ENCODE peak calls at places on chromosome 14, in eight cellular contexts. One of them, this sample, is unnamed.
A peak's percentile ranks its signal among the peaks of the same experiment; 100 is the strongest.

GRCh38 chr14:61226015-61226654 is 55.0 kb downstream of the TMEM30B start:
- DNase-seq in tibial nerve: no peak
- DNase-seq in heart left ventricle: no peak
- DNase-seq in cardiac fibroblast: no peak
- DNase-seq in thoracic aorta: no peak
- DNase-seq in PC-3: no peak
- DNase-seq in ovary: no peak
- DNase-seq in right atrium auricular region: no peak
- DNase-seq in this sample: no peak

GRCh38 chr14:105855893-105856675 is 329.7 kb downstream of the TMEM121 start:
- DNase-seq in tibial nerve: no peak
- DNase-seq in heart left ventricle: no peak
- DNase-seq in right atrium auricular region: peak; percentile 44
- DNase-seq in cardiac fibroblast: no peak
- DNase-seq in ovary: peak; percentile 1
- DNase-seq in PC-3: no peak
- DNase-seq in thoracic aorta: no peak
- DNase-seq in this sample: no peak

GRCh38 chr14:71466251-71466650 is 466.0 kb upstream of the RGS6 start:
- DNase-seq in PC-3: no peak
- DNase-seq in tibial nerve: no peak
- DNase-seq in heart left ventricle: no peak
- DNase-seq in right atrium auricular region: no peak
- DNase-seq in cardiac fibroblast: no peak
- DNase-seq in ovary: no peak
- DNase-seq in thoracic aorta: no peak
- DNase-seq in this sample: no peak

GRCh38 chr14:49863483-49864262 is 11.1 kb upstream of the NEMF start:
- DNase-seq in PC-3: no peak
- DNase-seq in tibial nerve: peak; percentile 25
- DNase-seq in thoracic aorta: no peak
- DNase-seq in cardiac fibroblast: no peak
- DNase-seq in heart left ventricle: no peak
- DNase-seq in right atrium auricular region: peak; percentile 56
- DNase-seq in ovary: peak; percentile 33
- DNase-seq in this sample: no peak

GRCh38 chr14:97025722-97026121 is 228.5 kb downstream of the VRK1 start:
- DNase-seq in tibial nerve: no peak
- DNase-seq in thoracic aorta: no peak
- DNase-seq in ovary: no peak
- DNase-seq in cardiac fibroblast: no peak
- DNase-seq in PC-3: no peak
- DNase-seq in right atrium auricular region: no peak
- DNase-seq in heart left ventricle: no peak
- DNase-seq in this sample: no peak

GRCh38 chr14:72810201-72810600 is 83.7 kb downstream of the DPF3 start:
- DNase-seq in ovary: no peak
- DNase-seq in heart left ventricle: no peak
- DNase-seq in thoracic aorta: no peak
- DNase-seq in cardiac fibroblast: no peak
- DNase-seq in PC-3: no peak
- DNase-seq in right atrium auricular region: no peak
- DNase-seq in tibial nerve: no peak
- DNase-seq in this sample: no peak

GRCh38 chr14:103329421-103330347 is 4.4 kb upstream of the EIF5 start:
- DNase-seq in tibial nerve: peak; percentile 57
- DNase-seq in heart left ventricle: no peak
- DNase-seq in thoracic aorta: no peak
- DNase-seq in cardiac fibroblast: peak; percentile 81
- DNase-seq in PC-3: no peak
- DNase-seq in ovary: no peak
- DNase-seq in right atrium auricular region: no peak
- DNase-seq in this sample: no peak

GRCh38 chr14:53510281-53510912 is 357.3 kb upstream of the DDHD1 start:
- DNase-seq in heart left ventricle: no peak
- DNase-seq in ovary: no peak
- DNase-seq in right atrium auricular region: no peak
- DNase-seq in thoracic aorta: no peak
- DNase-seq in cardiac fibroblast: no peak
- DNase-seq in PC-3: peak; percentile 20
- DNase-seq in tibial nerve: no peak
- DNase-seq in this sample: no peak

GRCh38 chr14:80996049-80996901 is 40.9 kb downstream of the TSHR start:
- DNase-seq in PC-3: peak; percentile 83
- DNase-seq in right atrium auricular region: peak; percentile 61
- DNase-seq in tibial nerve: peak; percentile 58
- DNase-seq in cardiac fibroblast: peak; percentile 88
- DNase-seq in thoracic aorta: no peak
- DNase-seq in heart left ventricle: peak; percentile 26
- DNase-seq in ovary: no peak
- DNase-seq in this sample: no peak

GRCh38 chr14:63508033-63508432 is 35.1 kb downstream of the PPP2R5E start:
- DNase-seq in ovary: no peak
- DNase-seq in tibial nerve: no peak
- DNase-seq in PC-3: no peak
- DNase-seq in thoracic aorta: no peak
- DNase-seq in cardiac fibroblast: no peak
- DNase-seq in heart left ventricle: no peak
- DNase-seq in right atrium auricular region: no peak
- DNase-seq in this sample: no peak

GRCh38 chr14:29273513-29273912 is 506.9 kb downstream of the FOXG1 start:
- DNase-seq in heart left ventricle: no peak
- DNase-seq in thoracic aorta: no peak
- DNase-seq in PC-3: no peak
- DNase-seq in cardiac fibroblast: no peak
- DNase-seq in tibial nerve: no peak
- DNase-seq in ovary: no peak
- DNase-seq in right atrium auricular region: no peak
- DNase-seq in this sample: no peak
- TF ChIP-seq CTCF in heart left ventricle: no peak
- TF ChIP-seq CTCF in thoracic aorta: no peak
- TF ChIP-seq CTCF in PC-3: peak; percentile 29
- TF ChIP-seq CTCF in cardiac fibroblast: peak; percentile 17
- TF ChIP-seq CTCF in tibial nerve: no peak
- TF ChIP-seq CTCF in ovary: no peak
- TF ChIP-seq CTCF in right atrium auricular region: no peak
- TF ChIP-seq CTCF in this sample: no peak

DNA sequence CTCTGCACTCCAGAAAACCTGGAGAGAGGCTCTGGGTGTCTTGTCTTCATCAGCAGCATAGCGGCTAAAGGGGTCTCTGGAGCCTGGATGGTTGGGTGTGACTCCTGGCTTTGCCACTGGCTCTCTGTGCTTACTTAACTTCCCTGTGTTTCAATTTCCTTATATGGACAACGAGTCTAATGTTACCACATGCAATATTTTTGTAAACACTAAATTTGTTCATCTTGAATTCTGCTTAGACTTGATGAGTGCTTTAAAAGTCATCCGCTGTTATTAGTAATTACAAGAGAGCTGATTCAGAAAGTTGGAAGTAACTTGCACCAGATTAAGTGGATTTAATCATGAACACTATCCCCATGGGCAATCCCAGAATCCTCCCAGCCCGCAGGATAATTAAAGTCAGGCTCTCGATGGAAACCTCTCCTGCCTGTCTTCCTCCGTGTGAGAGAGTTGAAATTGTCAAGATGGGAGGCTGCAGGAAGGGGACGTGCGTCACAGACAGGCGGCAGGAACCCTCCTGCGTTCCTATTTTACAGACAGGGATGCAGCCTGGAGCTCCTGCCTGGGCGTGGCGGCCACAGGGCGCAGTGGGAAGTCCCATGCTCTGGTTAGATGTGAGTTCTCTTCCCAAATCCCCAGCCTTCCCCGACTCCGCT is 201.3 kb downstream of the TTC8 start:
- DNase-seq in cardiac fibroblast: peak; percentile 56
- DNase-seq in PC-3: no peak
- DNase-seq in ovary: no peak
- DNase-seq in heart left ventricle: no peak
- DNase-seq in thoracic aorta: no peak
- DNase-seq in tibial nerve: no peak
- DNase-seq in right atrium auricular region: no peak
- DNase-seq in this sample: peak; percentile 86
- H3K4me3 ChIP-seq in cardiac fibroblast: no peak overlapping the region
- H3K4me3 ChIP-seq in PC-3: no peak overlapping the region
- H3K4me3 ChIP-seq in ovary: no peak overlapping the region
- H3K4me3 ChIP-seq in heart left ventricle: no peak overlapping the region
- H3K4me3 ChIP-seq in thoracic aorta: no peak overlapping the region
- H3K4me3 ChIP-seq in tibial nerve: no peak overlapping the region
- H3K4me3 ChIP-seq in right atrium auricular region: no peak overlapping the region
- H3K4me3 ChIP-seq in this sample: no peak overlapping the region

GRCh38 chr14:68777644-68778043 is 15.2 kb downstream of the ZFP36L1 start:
- DNase-seq in ovary: no peak
- DNase-seq in thoracic aorta: no peak
- DNase-seq in right atrium auricular region: peak; percentile 49
- DNase-seq in cardiac fibroblast: no peak
- DNase-seq in heart left ventricle: no peak
- DNase-seq in tibial nerve: no peak
- DNase-seq in PC-3: no peak
- DNase-seq in this sample: no peak

GRCh38 chr14:68774771-68775613 is 17.9 kb downstream of the ZFP36L1 start:
- DNase-seq in PC-3: peak; percentile 93
- DNase-seq in ovary: no peak
- DNase-seq in tibial nerve: no peak
- DNase-seq in thoracic aorta: no peak
- DNase-seq in right atrium auricular region: no peak
- DNase-seq in cardiac fibroblast: peak; percentile 17
- DNase-seq in heart left ventricle: no peak
- DNase-seq in this sample: no peak

GRCh38 chr14:68772761-68773381 is 20.0 kb downstream of the ZFP36L1 start:
- DNase-seq in tibial nerve: no peak
- DNase-seq in thoracic aorta: no peak
- DNase-seq in ovary: no peak
- DNase-seq in heart left ventricle: no peak
- DNase-seq in right atrium auricular region: no peak
- DNase-seq in PC-3: no peak
- DNase-seq in cardiac fibroblast: no peak
- DNase-seq in this sample: no peak

GRCh38 chr14:68771631-68772030 is 21.2 kb downstream of the ZFP36L1 start:
- DNase-seq in right atrium auricular region: no peak
- DNase-seq in ovary: no peak
- DNase-seq in PC-3: no peak
- DNase-seq in cardiac fibroblast: no peak
- DNase-seq in tibial nerve: no peak
- DNase-seq in thoracic aorta: no peak
- DNase-seq in heart left ventricle: peak; percentile 78
- DNase-seq in this sample: no peak

DNA sequence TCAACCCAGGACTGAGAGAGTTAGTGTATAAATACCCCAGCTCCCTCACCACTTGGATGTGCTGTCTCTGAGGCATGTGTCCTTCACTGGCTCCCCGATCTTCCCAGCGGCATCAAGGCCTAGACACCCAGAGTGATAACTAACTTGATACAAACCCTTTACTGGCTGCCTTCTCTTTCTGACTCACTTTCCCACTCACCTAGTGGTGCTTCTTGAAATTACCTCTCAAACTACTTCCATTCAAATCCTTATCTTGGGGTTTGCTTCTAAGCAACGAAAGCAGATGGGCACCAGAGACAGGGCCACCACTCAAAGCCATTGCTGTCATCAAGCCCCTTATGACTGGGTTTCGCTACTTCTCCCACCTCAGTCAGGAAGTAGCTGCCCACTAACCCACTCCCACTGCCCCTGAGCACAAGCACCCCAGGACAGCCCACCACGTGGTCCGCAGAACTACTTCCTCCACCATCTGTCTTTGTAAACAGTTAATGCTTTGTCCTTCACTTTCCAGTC is 17.2 kb downstream of the ZFP36L1 start:
- DNase-seq in heart left ventricle: no peak
- DNase-seq in PC-3: no peak
- DNase-seq in right atrium auricular region: no peak
- DNase-seq in tibial nerve: no peak
- DNase-seq in ovary: no peak
- DNase-seq in thoracic aorta: no peak
- DNase-seq in cardiac fibroblast: no peak
- DNase-seq in this sample: no peak
- TF ChIP-seq CTCF in heart left ventricle: no peak
- TF ChIP-seq CTCF in PC-3: no peak
- TF ChIP-seq CTCF in right atrium auricular region: no peak
- TF ChIP-seq CTCF in tibial nerve: no peak
- TF ChIP-seq CTCF in ovary: no peak
- TF ChIP-seq CTCF in thoracic aorta: no peak
- TF ChIP-seq CTCF in cardiac fibroblast: peak; percentile 17
- TF ChIP-seq CTCF in this sample: no peak

GRCh38 chr14:35533357-35534129 is 421 bp upstream of the INSM2 start:
- DNase-seq in right atrium auricular region: no peak
- DNase-seq in thoracic aorta: no peak
- DNase-seq in tibial nerve: no peak
- DNase-seq in PC-3: peak; percentile 69
- DNase-seq in heart left ventricle: peak; percentile 40
- DNase-seq in cardiac fibroblast: peak; percentile 49
- DNase-seq in ovary: no peak
- DNase-seq in this sample: no peak

GRCh38 chr14:35532783-35533356 is 1.1 kb upstream of the INSM2 start:
- DNase-seq in tibial nerve: no peak
- DNase-seq in right atrium auricular region: no peak
- DNase-seq in cardiac fibroblast: peak; percentile 3
- DNase-seq in thoracic aorta: no peak
- DNase-seq in PC-3: no peak
- DNase-seq in heart left ventricle: no peak
- DNase-seq in ovary: no peak
- DNase-seq in this sample: no peak

GRCh38 chr14:35534130-35534883 is at the start of gene INSM2:
- DNase-seq in cardiac fibroblast: peak; percentile 10
- DNase-seq in PC-3: no peak
- DNase-seq in right atrium auricular region: no peak
- DNase-seq in ovary: no peak
- DNase-seq in thoracic aorta: no peak
- DNase-seq in heart left ventricle: no peak
- DNase-seq in tibial nerve: no peak
- DNase-seq in this sample: no peak

GRCh38 chr14:35535794-35536112 is 1.8 kb downstream of the INSM2 start:
- DNase-seq in cardiac fibroblast: no peak
- DNase-seq in right atrium auricular region: no peak
- DNase-seq in thoracic aorta: no peak
- DNase-seq in ovary: no peak
- DNase-seq in tibial nerve: no peak
- DNase-seq in PC-3: no peak
- DNase-seq in heart left ventricle: no peak
- DNase-seq in this sample: no peak

DNA sequence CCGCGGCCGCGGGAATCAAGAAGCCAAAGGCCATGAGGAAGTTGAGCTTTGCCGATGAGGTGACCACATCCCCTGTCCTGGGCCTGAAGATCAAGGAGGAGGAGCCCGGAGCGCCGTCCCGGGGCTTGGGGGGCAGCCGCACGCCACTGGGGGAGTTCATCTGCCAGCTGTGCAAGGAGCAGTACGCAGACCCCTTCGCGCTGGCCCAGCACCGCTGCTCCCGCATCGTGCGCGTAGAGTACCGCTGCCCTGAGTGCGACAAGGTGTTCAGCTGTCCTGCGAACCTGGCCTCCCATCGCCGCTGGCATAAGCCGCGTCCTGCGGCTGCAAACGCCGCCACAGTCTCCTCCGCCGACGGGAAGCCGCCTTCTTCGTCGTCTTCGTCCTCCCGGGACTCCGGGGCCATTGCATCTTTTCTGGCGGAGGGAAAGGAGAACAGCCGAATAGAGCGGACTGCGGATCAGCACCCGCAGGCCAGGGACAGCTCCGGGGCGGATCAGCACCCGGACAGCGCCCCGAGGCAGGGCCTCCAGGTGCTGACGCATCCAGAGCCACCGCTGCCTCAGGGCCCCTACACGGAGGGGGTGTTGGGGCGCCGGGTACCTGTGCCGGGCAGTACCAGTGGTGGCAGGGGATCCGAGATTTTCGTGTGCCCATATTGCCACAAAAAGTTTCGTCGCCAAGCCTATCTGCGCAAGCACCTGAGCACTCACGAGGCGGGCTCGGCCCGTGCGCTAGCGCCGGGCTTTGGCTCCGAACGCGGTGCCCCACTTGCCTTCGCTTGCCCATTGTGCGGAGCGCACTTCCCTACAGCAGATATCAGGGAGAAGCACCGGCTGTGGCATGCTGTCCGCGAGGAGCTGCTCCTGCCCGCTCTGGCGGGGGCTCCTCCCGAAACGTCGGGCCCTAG is 1.2 kb downstream of the INSM2 start:
- DNase-seq in right atrium auricular region: no peak
- DNase-seq in thoracic aorta: no peak
- DNase-seq in tibial nerve: peak; percentile 31
- DNase-seq in cardiac fibroblast: peak; percentile 69
- DNase-seq in ovary: peak; percentile 45
- DNase-seq in heart left ventricle: peak; percentile 68
- DNase-seq in PC-3: peak; percentile 69
- DNase-seq in this sample: no peak
- H3K4me3 ChIP-seq in right atrium auricular region: no peak overlapping the region
- H3K4me3 ChIP-seq in thoracic aorta: peak overlapping the region; percentile 73
- H3K4me3 ChIP-seq in tibial nerve: no peak overlapping the region
- H3K4me3 ChIP-seq in cardiac fibroblast: peak overlapping the region; percentile 27
- H3K4me3 ChIP-seq in ovary: no peak overlapping the region
- H3K4me3 ChIP-seq in heart left ventricle: peak overlapping the region; percentile 55
- H3K4me3 ChIP-seq in PC-3: peak overlapping the region; percentile 16
- H3K4me3 ChIP-seq in this sample: peak overlapping the region; percentile 58